ENCODE peak calls at places on chromosomes 2 and 18, in five cellular contexts. Z is HepG2, X is K562, U is SK-N-SH, I is GM12878. W is an unnamed sample.

GRCh38 chr2:177970670-177971454 is 101.7 kb downstream of the PDE11A start:
- DNase-seq in Z (peak; percentile 91), X (no peak), U (no peak), I (no peak), W (no peak)

GRCh38 chr2:165219491-165219890 is 15.6 kb upstream of the SCN3A start:
- DNase-seq in Z (no peak), X (no peak), U (no peak), I (no peak), W (no peak)

GRCh38 chr2:102488063-102488462 is 15.0 kb downstream of the SLC9A4 start:
- DNase-seq in Z (no peak), X (no peak), U (no peak), I (no peak), W (peak; percentile 51)

GRCh38 chr2:11753886-11754704 is 7.7 kb downstream of the LPIN1 start:
- DNase-seq in Z (no peak), X (no peak), U (peak; percentile 77), I (peak; percentile 48), W (peak; percentile 61)

GRCh38 chr18:59663096-59663495 is 34.1 kb downstream of the CCBE1 start:
- DNase-seq in Z (no peak), X (no peak), U (no peak), I (no peak), W (no peak)

GRCh38 chr2:215324811-215325210 is 13.0 kb downstream of the ATIC start:
- DNase-seq in Z (no peak), X (no peak), U (no peak), I (no peak), W (no peak)

GRCh38 chr2:239819974-239820555 is 205.1 kb downstream of the NDUFA10 start:
- DNase-seq in Z (no peak), X (peak; percentile 14), U (peak; percentile 64), I (no peak), W (no peak)

GRCh38 chr2:112310906-112311305 is 35.5 kb downstream of the ZC3H6 start:
- DNase-seq in Z (no peak), X (no peak), U (no peak), I (no peak), W (no peak)

GRCh38 chr2:176246324-176246723 is 22.9 kb upstream of the MTX2 start:
- DNase-seq in Z (no peak), X (no peak), U (no peak), I (no peak), W (no peak)

DNA sequence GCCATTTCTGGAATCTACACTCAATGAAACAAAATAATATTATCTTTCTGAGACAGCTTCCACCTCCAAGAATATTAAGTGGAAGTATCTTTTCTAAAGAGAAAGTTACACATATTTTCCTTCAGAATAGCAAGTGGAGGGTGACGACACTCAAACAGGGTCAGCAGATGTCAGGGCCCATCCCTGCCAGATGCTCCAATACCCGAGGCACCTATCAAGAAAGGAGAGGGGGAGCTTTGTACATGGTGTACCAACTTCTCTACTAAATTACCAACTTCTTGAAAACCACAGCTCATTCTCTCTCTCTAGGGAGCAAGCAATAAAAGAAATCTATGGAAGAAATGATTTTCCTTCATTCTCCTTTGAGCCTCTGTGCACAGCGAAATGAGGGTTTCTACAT is 882.6 kb upstream of the CHAC2 start:
- DNase-seq in Z (no peak), X (no peak), U (no peak), I (no peak), W (no peak)
- TF ChIP-seq MXI1 in Z (no peak), X (no peak), U (no peak), I (no peak), W (no peak)

DNA sequence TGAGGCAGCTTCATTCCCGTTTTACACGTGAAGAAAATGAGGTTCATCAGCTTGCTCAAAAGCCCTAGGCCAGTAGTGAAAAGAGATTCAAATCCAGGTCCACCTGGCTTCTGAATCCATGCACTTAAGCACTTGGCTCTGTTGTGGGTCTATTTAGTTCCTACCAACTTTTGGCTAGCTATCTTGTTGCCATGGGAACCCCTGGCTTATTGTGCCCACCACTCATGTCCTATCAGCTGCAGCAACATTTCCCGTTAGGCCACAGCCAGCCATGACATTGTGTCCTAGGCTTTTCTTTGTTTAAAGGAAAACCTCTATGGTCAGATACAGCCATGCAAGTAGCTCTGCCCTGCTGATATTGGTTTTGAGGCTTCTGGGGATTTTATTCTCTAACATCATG is 49.8 kb downstream of the PLEK start:
- DNase-seq in Z (no peak), X (no peak), U (no peak), I (no peak), W (no peak)
- TF ChIP-seq MXI1 in Z (no peak), X (no peak), U (no peak), I (no peak), W (no peak)

GRCh38 chr2:107093426-107093957 is 207.5 kb upstream of the ST6GAL2 start:
- DNase-seq in Z (no peak), X (no peak), U (no peak), I (no peak), W (no peak)

GRCh38 chr2:107091163-107091864 is 205.3 kb upstream of the ST6GAL2 start:
- DNase-seq in Z (no peak), X (no peak), U (no peak), I (no peak), W (no peak)

GRCh38 chr2:107088156-107088555 is 202.2 kb upstream of the ST6GAL2 start:
- DNase-seq in Z (no peak), X (no peak), U (no peak), I (no peak), W (no peak)
- TF ChIP-seq MXI1 in Z (no peak), X (no peak), U (no peak), I (no peak), W (no peak)

GRCh38 chr2:132877923-132878322 is 207.9 kb upstream of the LYPD1 start:
- DNase-seq in Z (no peak), X (no peak), U (no peak), I (no peak), W (no peak)

GRCh38 chr2:132873738-132874137 is 203.7 kb upstream of the LYPD1 start:
- DNase-seq in Z (no peak), X (no peak), U (no peak), I (no peak), W (no peak)

GRCh38 chr2:132881540-132881939 is 211.5 kb upstream of the LYPD1 start:
- DNase-seq in Z (no peak), X (no peak), U (no peak), I (no peak), W (no peak)

GRCh38 chr2:132875193-132875592 is 205.2 kb upstream of the LYPD1 start:
- DNase-seq in Z (no peak), X (no peak), U (no peak), I (no peak), W (no peak)

GRCh38 chr2:132876745-132877391 is 206.9 kb upstream of the LYPD1 start:
- DNase-seq in Z (no peak), X (no peak), U (no peak), I (no peak), W (peak; percentile 31)
- TF ChIP-seq MXI1 in Z (no peak), X (no peak), U (no peak), I (no peak), W (no peak)

GRCh38 chr2:135741395-135742306 is at the start of gene UBXN4:
- DNase-seq in Z (peak; percentile 99), X (peak; percentile 91), U (peak; percentile 93), I (peak; percentile 96), W (peak; percentile 99)

GRCh38 chr2:135745545-135745944 is 3.9 kb downstream of the UBXN4 start:
- DNase-seq in Z (no peak), X (no peak), U (no peak), I (no peak), W (peak; percentile 90)

GRCh38 chr2:135742307-135742838 is 718 bp downstream of the UBXN4 start:
- DNase-seq in Z (peak; percentile 65), X (no peak), U (no peak), I (no peak), W (peak; percentile 64)

GRCh38 chr2:135743860-135744259 is 2.2 kb downstream of the UBXN4 start:
- DNase-seq in Z (peak; percentile 40), X (no peak), U (no peak), I (no peak), W (peak; percentile 6)

DNA sequence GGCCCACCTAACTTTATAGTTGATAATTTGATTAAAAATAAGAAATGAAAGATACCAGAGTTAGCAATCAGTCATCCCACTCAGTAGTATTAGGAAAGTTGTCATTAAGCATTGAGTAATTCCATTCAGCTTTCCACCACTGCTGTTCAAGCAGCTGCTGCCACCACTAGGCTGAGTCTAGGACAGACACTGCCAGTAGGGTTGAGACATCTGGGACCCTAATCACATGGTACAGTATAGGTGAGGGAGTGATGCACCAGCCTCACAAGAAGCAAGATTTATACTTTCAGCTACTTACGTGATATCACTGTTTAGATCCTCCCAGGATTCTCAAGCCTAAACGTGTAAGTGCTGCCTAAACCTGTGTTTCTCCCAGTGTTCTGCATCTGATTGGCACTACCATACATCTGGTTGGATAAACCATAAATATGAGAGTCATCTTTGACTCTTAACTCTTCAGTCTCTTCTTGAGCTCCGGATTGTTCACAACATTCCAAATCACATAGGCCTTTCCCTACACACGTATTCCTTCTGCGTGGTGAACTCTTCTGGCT is 3.2 kb downstream of the UBXN4 start:
- DNase-seq in Z (peak; percentile 70), X (peak; percentile 27), U (peak; percentile 51), I (no peak), W (peak; percentile 17)
- TF ChIP-seq MXI1 in Z (no peak), X (no peak), U (no peak), I (no peak), W (no peak)